ENCODE peak calls at places on chromosomes 3 and 15, in five cellular contexts. H is NCI-H1092 treated with DMSO at 0.1 percent for 48 hours; B is SHP77; Q is KBM-7; F is activated T-cell treated with anti-CD3 and anti-CD28 coated beads, Interleukin-2, amount 50 U/mL, for 72 hours. M is an unnamed sample.

GRCh38 chr15:79609501-79609900 is 177.4 kb downstream of the MINAR1 start:
- DNase-seq in H (no peak), B (no peak), Q (no peak), F (no peak), M (no peak)

GRCh38 chr3:122988507-122988906 is 39.1 kb downstream of the SEMA5B start:
- DNase-seq in H (peak), B (no peak), Q (no peak), F (no peak), M (no peak)

GRCh38 chr3:127857270-127857801 is 35.0 kb upstream of the MGLL start:
- DNase-seq in H (no peak), B (no peak), Q (no peak), F (no peak), M (no peak)

GRCh38 chr3:10334042-10334441 is 13.1 kb upstream of the SEC13 start:
- DNase-seq in H (no peak), B (no peak), Q (no peak), F (no peak), M (no peak)

GRCh38 chr3:130395331-130395730 is 49.9 kb downstream of the COL6A5 start:
- DNase-seq in H (no peak), B (no peak), Q (no peak), F (no peak), M (peak)

GRCh38 chr15:26890451-26890850 is 23.6 kb downstream of the GABRA5 start:
- DNase-seq in H (no peak), B (no peak), Q (no peak), F (no peak), M (no peak)

GRCh38 chr3:132399054-132399929 is 18.0 kb upstream of the DNAJC13 start:
- DNase-seq in H (peak), B (peak), Q (peak), F (peak), M (peak)

GRCh38 chr15:73809728-73810501 is 56.8 kb upstream of the INSYN1 start:
- DNase-seq in H (no peak), B (peak), Q (no peak), F (no peak), M (no peak)

GRCh38 chr3:42705962-42706585 is 3.5 kb upstream of the HHATL start:
- DNase-seq in H (no peak), B (no peak), Q (no peak), F (no peak), M (no peak)

GRCh38 chr3:141812091-141812490 is 48.9 kb downstream of the GRK7 start:
- DNase-seq in H (peak), B (no peak), Q (no peak), F (no peak), M (no peak)

GRCh38 chr3:134077649-134078081 is 47.9 kb upstream of the SLCO2A1 start:
- DNase-seq in H (no peak), B (no peak), Q (no peak), F (no peak), M (no peak)

GRCh38 chr3:171393032-171393744 is 67.0 kb downstream of the TNIK start:
- DNase-seq in H (peak), B (peak), Q (no peak), F (no peak), M (no peak)

GRCh38 chr3:172836390-172836997 is 86.0 kb downstream of the ECT2 start:
- DNase-seq in H (peak), B (peak), Q (peak), F (peak), M (no peak)

GRCh38 chr15:96322401-96323249 is 7.9 kb upstream of the NR2F2 start:
- DNase-seq in H (no peak), B (no peak), Q (no peak), F (no peak), M (no peak)

GRCh38 chr15:43199945-43200488 is 14.8 kb downstream of the CCNDBP1 start:
- DNase-seq in H (no peak), B (no peak), Q (no peak), F (peak), M (no peak)

GRCh38 chr3:64259646-64260045 is 34.4 kb upstream of the PRICKLE2 start:
- DNase-seq in H (no peak), B (no peak), Q (no peak), F (no peak), M (no peak)